ENCODE peak calls at places on chromosomes 11 and 22, in six cellular contexts. N, Q, W, K, J and Z are unnamed samples.

GRCh38 chr22:23533328-23533762 is 46.7 kb downstream of the IGLL1 start:
- DNase-seq in W (peak), Q (peak), N (peak), J (peak), K (peak), Z (no peak)

GRCh38 chr11:88704505-88704904 is 361.3 kb downstream of the GRM5 start:
- DNase-seq in Q (no peak), J (peak), W (no peak), K (no peak), N (peak), Z (no peak)

GRCh38 chr11:103624708-103625623 is 411.5 kb upstream of the DDI1 start:
- DNase-seq in N (peak), K (peak), W (peak), Q (peak), J (peak), Z (peak)

GRCh38 chr11:57974830-57975229 is 48.9 kb upstream of the OR9Q1 start:
- DNase-seq in N (no peak), J (peak), Q (no peak), W (no peak), K (no peak), Z (no peak)

GRCh38 chr22:33142282-33142681 is 84.1 kb upstream of the SYN3 start:
- DNase-seq in J (no peak), Q (no peak), K (no peak), W (no peak), N (no peak), Z (no peak)

GRCh38 chr22:17217179-17217578 is 2.1 kb downstream of the ADA2 start:
- DNase-seq in N (peak), Q (no peak), J (no peak), K (no peak), W (no peak), Z (no peak)

GRCh38 chr22:36762687-36763260 is 13.1 kb downstream of the IFT27 start:
- DNase-seq in Q (no peak), K (peak), N (no peak), J (peak), W (no peak), Z (no peak)

GRCh38 chr11:64913171-64913727 is 3.8 kb downstream of the ATG2A start:
- DNase-seq in K (no peak), J (no peak), N (no peak), Q (no peak), W (no peak), Z (no peak)

GRCh38 chr22:26489447-26490036 is 5.9 kb downstream of the SRRD start:
- DNase-seq in N (no peak), K (no peak), W (no peak), J (no peak), Q (no peak), Z (no peak)

GRCh38 chr11:25910090-25910489 is 421.8 kb upstream of the ANO3 start:
- DNase-seq in Q (peak), J (no peak), K (peak), W (no peak), N (no peak), Z (no peak)

GRCh38 chr11:45887587-45887986 is 2.1 kb downstream of the MAPK8IP1 start:
- DNase-seq in Q (no peak), K (no peak), N (no peak), W (no peak), J (no peak), Z (no peak)

GRCh38 chr11:100581318-100581717 is 105.8 kb upstream of the ARHGAP42 start:
- DNase-seq in J (no peak), Q (no peak), K (peak), W (no peak), N (no peak), Z (no peak)

GRCh38 chr22:39959640-39960447 is at the start of gene TMA7B:
- DNase-seq in N (peak), J (peak), W (peak), K (peak), Q (peak), Z (peak)

GRCh38 chr11:88410636-88411035 is 73.1 kb upstream of the CTSC start:
- DNase-seq in N (no peak), K (no peak), J (no peak), Q (no peak), W (no peak), Z (peak)

GRCh38 chr11:2920343-2920742 is 8.9 kb downstream of the PHLDA2 start:
- DNase-seq in K (no peak), Q (no peak), W (no peak), N (no peak), J (no peak), Z (no peak)

GRCh38 chr22:19360862-19361261 is 69.3 kb upstream of the CLTCL1 start:
- DNase-seq in N (no peak), J (no peak), K (no peak), Q (no peak), W (no peak), Z (no peak)

GRCh38 chr22:19686946-19687345 is 27.4 kb upstream of the SEPTIN5 start:
- DNase-seq in K (no peak), N (no peak), Q (no peak), W (no peak), J (no peak), Z (no peak)

GRCh38 chr11:32420937-32421532 is 14.3 kb downstream of the WT1 start:
- DNase-seq in Q (no peak), K (no peak), W (no peak), J (peak), N (peak), Z (no peak)

GRCh38 chr11:118311518-118311917 is 7.0 kb downstream of the CD3E start:
- DNase-seq in K (no peak), J (no peak), N (no peak), W (no peak), Q (no peak), Z (no peak)

GRCh38 chr11:104534268-104534667 is 364.0 kb downstream of the CASP12 start:
- DNase-seq in N (peak), Q (peak), W (peak), J (peak), K (peak), Z (no peak)

GRCh38 chr22:28479912-28480311 is 199.7 kb downstream of the TTC28 start:
- DNase-seq in J (no peak), K (no peak), N (peak), W (no peak), Q (no peak), Z (no peak)

GRCh38 chr11:15333407-15333806 is 218.7 kb downstream of the INSC start:
- DNase-seq in N (no peak), Q (no peak), K (no peak), W (no peak), J (no peak), Z (no peak)

GRCh38 chr11:100929377-100929776 is 200.2 kb downstream of the PGR start:
- DNase-seq in W (no peak), Q (no peak), N (no peak), K (peak), J (peak), Z (no peak)

GRCh38 chr11:63598556-63598955 is 15.7 kb downstream of the PLAAT3 start:
- DNase-seq in N (no peak), Q (no peak), W (no peak), K (no peak), J (no peak), Z (no peak)
- H3K9ac ChIP-seq in N (no peak), Q (no peak), W (no peak), K (no peak), J (no peak), Z (no peak)

GRCh38 chr11:82686211-82686610 is 47.5 kb downstream of the FAM181B start:
- DNase-seq in K (no peak), W (no peak), J (no peak), N (no peak), Q (no peak), Z (no peak)

GRCh38 chr11:82680252-82680651 is 53.4 kb downstream of the FAM181B start:
- DNase-seq in W (no peak), K (no peak), J (no peak), N (peak), Q (no peak), Z (no peak)

GRCh38 chr11:82682003-82682751 is 51.5 kb downstream of the FAM181B start:
- DNase-seq in K (peak), Q (peak), W (peak), J (peak), N (peak), Z (peak)

DNA sequence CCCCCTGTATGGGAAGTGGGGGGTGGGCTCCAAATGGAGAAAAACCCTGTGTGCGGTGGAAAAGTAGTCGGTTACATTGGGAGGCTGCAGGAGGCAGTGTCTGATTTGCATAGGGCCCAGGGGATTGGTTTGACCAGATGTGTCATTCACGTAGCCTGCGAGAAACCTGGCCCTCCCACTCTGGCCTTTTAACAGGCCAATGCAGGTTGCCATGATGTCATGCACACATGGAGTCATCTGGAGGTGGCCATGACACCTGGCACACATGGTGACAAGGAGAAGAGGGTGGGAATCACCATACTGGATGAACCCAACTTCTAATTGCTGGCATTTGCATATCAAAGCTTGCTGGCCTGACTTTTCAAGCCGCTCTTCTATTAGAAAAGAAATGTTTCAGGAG is 50.6 kb downstream of the FAM181B start:
- DNase-seq in Q (no peak), W (peak), K (no peak), J (no peak), N (peak), Z (no peak)
- H3K9ac ChIP-seq in Q (no peak), W (no peak), K (no peak), J (no peak), N (no peak), Z (no peak)

GRCh38 chr11:67355794-67356550 is 2.6 kb upstream of the POLD4 start:
- DNase-seq in W (no peak), N (no peak), J (no peak), K (no peak), Q (no peak), Z (no peak)
- H3K9ac ChIP-seq in W (peak), N (no peak), J (no peak), K (peak), Q (no peak), Z (no peak)

GRCh38 chr11:68692881-68693483 is 8.6 kb downstream of the GAL start:
- DNase-seq in W (no peak), J (no peak), Q (no peak), N (peak), K (no peak), Z (no peak)
- H3K9ac ChIP-seq in W (no peak), J (no peak), Q (no peak), N (no peak), K (no peak), Z (no peak)

GRCh38 chr11:115194798-115195101 is 309.5 kb downstream of the CADM1 start:
- DNase-seq in K (no peak), Q (no peak), J (no peak), N (no peak), W (no peak), Z (no peak)
- H3K9ac ChIP-seq in K (no peak), Q (no peak), J (no peak), N (no peak), W (no peak), Z (no peak)

GRCh38 chr11:111942826-111943225 is 5.7 kb downstream of the DIXDC1 start:
- DNase-seq in W (no peak), Q (no peak), N (no peak), K (peak), J (peak), Z (no peak)
- H3K9ac ChIP-seq in W (no peak), Q (no peak), N (no peak), K (no peak), J (no peak), Z (no peak)

GRCh38 chr11:73333173-73333572 is 25.1 kb downstream of the ARHGEF17 start:
- DNase-seq in K (no peak), W (no peak), J (no peak), Q (no peak), N (no peak), Z (no peak)

GRCh38 chr11:73334244-73335203 is 26.4 kb downstream of the ARHGEF17 start:
- DNase-seq in Q (peak), W (no peak), N (peak), K (peak), J (peak), Z (no peak)

GRCh38 chr11:73335204-73335923 is 27.3 kb downstream of the ARHGEF17 start:
- DNase-seq in N (peak), J (peak), W (peak), Q (peak), K (peak), Z (no peak)

GRCh38 chr11:73331138-73331916 is 23.3 kb downstream of the ARHGEF17 start:
- DNase-seq in W (peak), J (peak), K (peak), N (peak), Q (no peak), Z (no peak)

DNA sequence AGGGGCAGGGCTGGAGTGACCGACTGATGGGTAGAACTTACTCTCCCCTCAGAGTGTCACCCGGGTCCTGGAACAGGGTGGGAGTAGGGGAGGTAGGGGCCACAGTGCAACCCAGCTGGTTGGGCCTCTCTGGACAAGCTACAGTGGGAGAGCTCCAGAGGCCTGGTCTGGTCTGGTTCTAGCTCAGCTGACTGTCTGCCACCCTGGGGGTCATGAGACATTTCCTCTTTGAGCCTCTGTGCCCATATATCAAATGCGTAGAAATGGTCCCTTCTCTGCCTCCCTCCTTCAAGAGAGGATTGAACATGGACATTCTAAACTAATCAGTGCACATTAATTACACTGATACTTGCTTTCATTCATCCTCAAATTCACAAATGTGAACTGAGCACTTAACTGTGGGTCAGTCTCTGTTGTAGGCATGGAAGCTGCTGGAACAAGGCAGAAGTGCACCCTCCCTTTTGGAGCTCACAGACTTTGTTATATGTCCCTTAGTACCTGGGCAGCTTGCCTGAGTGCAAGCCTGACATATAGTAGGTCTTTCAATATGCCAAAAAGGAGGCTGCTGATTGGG is 25.6 kb downstream of the ARHGEF17 start:
- DNase-seq in N (no peak), Q (peak), K (peak), J (no peak), W (no peak), Z (no peak)
- H3K9ac ChIP-seq in N (no peak), Q (no peak), K (peak), J (peak), W (no peak), Z (no peak)

GRCh38 chr11:76033699-76034098 is 172.6 kb downstream of the WNT11 start:
- DNase-seq in W (no peak), J (no peak), K (no peak), Q (no peak), N (no peak), Z (no peak)

GRCh38 chr11:76038608-76039007 is 167.7 kb downstream of the WNT11 start:
- DNase-seq in J (no peak), W (no peak), K (no peak), Q (no peak), N (no peak), Z (no peak)

GRCh38 chr11:76030286-76030685 is 176.0 kb downstream of the WNT11 start:
- DNase-seq in J (peak), N (peak), Q (peak), K (no peak), W (no peak), Z (no peak)

GRCh38 chr11:76030973-76031590 is 175.2 kb downstream of the WNT11 start:
- DNase-seq in W (no peak), N (peak), J (peak), Q (no peak), K (no peak), Z (no peak)

GRCh38 chr11:76035020-76035419 is 171.3 kb downstream of the WNT11 start:
- DNase-seq in K (no peak), J (no peak), N (no peak), Q (no peak), W (no peak), Z (no peak)
- H3K9ac ChIP-seq in K (no peak), J (no peak), N (no peak), Q (no peak), W (no peak), Z (no peak)

GRCh38 chr11:70523384-70524095 is 125.2 kb downstream of the CTTN start:
- DNase-seq in K (no peak), J (no peak), N (no peak), Q (no peak), W (no peak), Z (no peak)
- H3K9ac ChIP-seq in K (no peak), J (no peak), N (no peak), Q (no peak), W (no peak), Z (no peak)